ENCODE peak calls at places on chromosomes 7 and 10, in five cellular contexts. E is Panc1, G is A549, R is GM23338, M is HL-60. F is an unnamed sample.

GRCh38 chr7:96952974-96953391 is 52.4 kb upstream of the DLX6 start:
- DNase-seq in E (no peak), G (no peak), R (peak), M (no peak), F (no peak)

GRCh38 chr7:101278461-101279292 is 33.8 kb upstream of the FIS1 start:
- DNase-seq in E (no peak), G (no peak), R (no peak), M (no peak), F (no peak)

GRCh38 chr7:14936530-14936929 is 34.0 kb upstream of the DGKB start:
- DNase-seq in E (no peak), G (no peak), R (peak), M (no peak), F (no peak)

GRCh38 chr10:215444-215843 is 80.2 kb downstream of the ZMYND11 start:
- DNase-seq in E (no peak), G (no peak), R (no peak), M (no peak), F (no peak)

GRCh38 chr7:101736077-101736476 is 81.3 kb upstream of the CUX1 start:
- DNase-seq in E (no peak), G (no peak), R (no peak), M (no peak), F (peak)

GRCh38 chr7:13352677-13353076 is 636.8 kb downstream of the ETV1 start:
- DNase-seq in E (no peak), G (no peak), R (peak), M (no peak), F (no peak)

GRCh38 chr7:2870471-2870941 is 26.4 kb upstream of the GNA12 start:
- DNase-seq in E (no peak), G (no peak), R (peak), M (peak), F (peak)

GRCh38 chr7:23426876-23427275 is 43.4 kb downstream of the IGF2BP3 start:
- DNase-seq in E (no peak), G (no peak), R (no peak), M (no peak), F (no peak)

GRCh38 chr10:13184726-13185514 is 23.6 kb downstream of the MCM10 start:
- DNase-seq in E (no peak), G (no peak), R (no peak), M (no peak), F (no peak)

GRCh38 chr10:12214763-12215218 is 18.8 kb downstream of the CDC123 start:
- DNase-seq in E (no peak), G (peak), R (peak), M (no peak), F (peak)

GRCh38 chr7:156954941-156955340 is 5.4 kb downstream of the NOM1 start:
- DNase-seq in E (no peak), G (no peak), R (no peak), M (no peak), F (no peak)

GRCh38 chr10:80276335-80276734 is 13.1 kb downstream of the MAT1A start:
- DNase-seq in E (no peak), G (no peak), R (no peak), M (no peak), F (no peak)

GRCh38 chr10:63770523-63770922 is 249.3 kb downstream of the REEP3 start:
- DNase-seq in E (no peak), G (no peak), R (peak), M (no peak), F (no peak)

GRCh38 chr10:79342811-79343541 is 4.3 kb upstream of the PPIF start:
- DNase-seq in E (no peak), G (no peak), R (no peak), M (no peak), F (no peak)

GRCh38 chr7:32167256-32167655 is 97.0 kb upstream of the PDE1C start:
- DNase-seq in E (no peak), G (no peak), R (no peak), M (no peak), F (no peak)

GRCh38 chr10:11473128-11473760 is 138.2 kb downstream of the USP6NL start:
- DNase-seq in E (no peak), G (no peak), R (peak), M (no peak), F (no peak)

GRCh38 chr10:64113796-64114195 is 592.6 kb downstream of the REEP3 start:
- DNase-seq in E (no peak), G (no peak), R (peak), M (no peak), F (no peak)

GRCh38 chr7:134788191-134788590 is 8.8 kb downstream of the CALD1 start:
- DNase-seq in E (no peak), G (no peak), R (no peak), M (no peak), F (no peak)

GRCh38 chr7:132183822-132184380 is 392.4 kb downstream of the PLXNA4 start:
- DNase-seq in E (no peak), G (no peak), R (peak), M (no peak), F (no peak)

GRCh38 chr10:29648983-29649268 is 14.2 kb upstream of the SVIL start:
- DNase-seq in E (no peak), G (no peak), R (no peak), M (no peak), F (no peak)

GRCh38 chr7:44678468-44679179 is 70.0 kb upstream of the ZMIZ2 start:
- DNase-seq in E (no peak), G (no peak), R (no peak), M (peak), F (no peak)

GRCh38 chr7:128084896-128085608 is 53.8 kb upstream of the LRRC4 start:
- DNase-seq in E (no peak), G (no peak), R (no peak), M (no peak), F (peak)

GRCh38 chr10:99676435-99676834 is 17.1 kb downstream of the ENTPD7 start:
- DNase-seq in E (no peak), G (no peak), R (no peak), M (no peak), F (no peak)

GRCh38 chr10:12279281-12279680 is 70.1 kb upstream of the CAMK1D start:
- DNase-seq in E (no peak), G (no peak), R (no peak), M (no peak), F (no peak)

GRCh38 chr7:15334524-15335269 is 227.1 kb downstream of the AGMO start:
- DNase-seq in E (no peak), G (no peak), R (no peak), M (no peak), F (no peak)

GRCh38 chr7:89728550-89728949 is 425.7 kb upstream of the STEAP1 start:
- DNase-seq in E (no peak), G (no peak), R (no peak), M (no peak), F (no peak)

GRCh38 chr10:70830185-70830584 is 14.4 kb downstream of the SGPL1 start:
- DNase-seq in E (no peak), G (no peak), R (no peak), M (no peak), F (no peak)

GRCh38 chr10:1807924-1808323 is 70.6 kb upstream of the ADARB2 start:
- DNase-seq in E (no peak), G (no peak), R (no peak), M (no peak), F (no peak)

GRCh38 chr10:33643042-33643441 is 308.6 kb upstream of the NRP1 start:
- DNase-seq in E (no peak), G (no peak), R (no peak), M (no peak), F (no peak)

GRCh38 chr10:116139886-116140285 is 133.1 kb downstream of the GFRA1 start:
- DNase-seq in E (no peak), G (no peak), R (no peak), M (no peak), F (no peak)

GRCh38 chr10:94098916-94099315 is 105.2 kb downstream of the PLCE1 start:
- DNase-seq in E (no peak), G (no peak), R (no peak), M (no peak), F (no peak)

GRCh38 chr7:94297397-94297838 is 97.3 kb upstream of the COL1A2 start:
- DNase-seq in E (no peak), G (no peak), R (no peak), M (no peak), F (no peak)

GRCh38 chr7:2903686-2904162 is 59.6 kb upstream of the GNA12 start:
- DNase-seq in E (no peak), G (no peak), R (no peak), M (no peak), F (no peak)

GRCh38 chr7:119900996-119901395 is 372.0 kb upstream of the KCND2 start:
- DNase-seq in E (no peak), G (no peak), R (peak), M (no peak), F (no peak)

GRCh38 chr7:36003343-36003742 is 149.7 kb upstream of the EEPD1 start:
- DNase-seq in E (no peak), G (no peak), R (no peak), M (no peak), F (no peak)

GRCh38 chr7:36005286-36005685 is 147.8 kb upstream of the EEPD1 start:
- DNase-seq in E (no peak), G (no peak), R (no peak), M (no peak), F (no peak)

GRCh38 chr7:36005876-36006275 is 147.2 kb upstream of the EEPD1 start:
- DNase-seq in E (no peak), G (no peak), R (no peak), M (no peak), F (no peak)

GRCh38 chr7:36002900-36003299 is 150.2 kb upstream of the EEPD1 start:
- DNase-seq in E (no peak), G (no peak), R (no peak), M (no peak), F (no peak)

DNA sequence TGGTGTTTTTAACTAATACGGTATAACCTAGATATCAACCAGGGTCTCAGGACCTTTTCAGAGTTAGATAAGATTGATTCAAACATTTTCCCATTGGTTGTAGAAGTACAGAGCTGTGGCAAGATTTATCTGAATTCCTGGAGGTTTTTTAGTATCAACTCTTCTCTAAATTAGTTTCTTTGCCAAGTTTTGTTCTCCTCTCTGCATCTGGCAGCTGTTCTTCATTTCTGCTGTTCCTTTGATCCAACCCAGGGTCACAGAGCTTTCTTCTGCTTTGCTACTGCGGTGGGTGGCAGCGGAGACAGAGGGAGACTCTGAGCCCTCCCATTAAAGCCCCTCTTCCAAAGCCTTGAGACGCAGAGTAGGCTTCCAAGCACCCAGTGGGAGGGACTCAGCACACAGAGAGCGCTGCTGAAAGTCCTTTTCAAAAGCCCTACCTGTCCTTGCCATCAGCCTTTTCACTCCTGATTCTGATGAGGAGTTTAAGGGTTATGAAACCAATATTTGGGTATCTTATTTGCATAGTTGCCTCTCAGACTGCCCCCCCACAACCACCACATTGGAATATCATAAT is 146.3 kb upstream of the EEPD1 start:
- DNase-seq in E (no peak), G (no peak), R (no peak), M (no peak), F (no peak)
- TF ChIP-seq REST in E (no peak), G (no peak), R (no peak), M (no peak), F (no peak)

GRCh38 chr10:71999360-72000072 is 35.3 kb downstream of the CHST3 start:
- DNase-seq in E (no peak), G (no peak), R (peak), M (no peak), F (peak)
- TF ChIP-seq REST in E (no peak), G (no peak), R (no peak), M (no peak), F (no peak)

GRCh38 chr10:127048630-127049029 is 143.4 kb downstream of the DOCK1 start:
- DNase-seq in E (no peak), G (no peak), R (no peak), M (no peak), F (no peak)

GRCh38 chr10:127044191-127044590 is 139.0 kb downstream of the DOCK1 start:
- DNase-seq in E (no peak), G (no peak), R (no peak), M (no peak), F (no peak)

GRCh38 chr10:127047878-127048238 is 142.6 kb downstream of the DOCK1 start:
- DNase-seq in E (no peak), G (no peak), R (no peak), M (no peak), F (no peak)

GRCh38 chr10:127043312-127043711 is 138.1 kb downstream of the DOCK1 start:
- DNase-seq in E (no peak), G (no peak), R (no peak), M (no peak), F (no peak)

DNA sequence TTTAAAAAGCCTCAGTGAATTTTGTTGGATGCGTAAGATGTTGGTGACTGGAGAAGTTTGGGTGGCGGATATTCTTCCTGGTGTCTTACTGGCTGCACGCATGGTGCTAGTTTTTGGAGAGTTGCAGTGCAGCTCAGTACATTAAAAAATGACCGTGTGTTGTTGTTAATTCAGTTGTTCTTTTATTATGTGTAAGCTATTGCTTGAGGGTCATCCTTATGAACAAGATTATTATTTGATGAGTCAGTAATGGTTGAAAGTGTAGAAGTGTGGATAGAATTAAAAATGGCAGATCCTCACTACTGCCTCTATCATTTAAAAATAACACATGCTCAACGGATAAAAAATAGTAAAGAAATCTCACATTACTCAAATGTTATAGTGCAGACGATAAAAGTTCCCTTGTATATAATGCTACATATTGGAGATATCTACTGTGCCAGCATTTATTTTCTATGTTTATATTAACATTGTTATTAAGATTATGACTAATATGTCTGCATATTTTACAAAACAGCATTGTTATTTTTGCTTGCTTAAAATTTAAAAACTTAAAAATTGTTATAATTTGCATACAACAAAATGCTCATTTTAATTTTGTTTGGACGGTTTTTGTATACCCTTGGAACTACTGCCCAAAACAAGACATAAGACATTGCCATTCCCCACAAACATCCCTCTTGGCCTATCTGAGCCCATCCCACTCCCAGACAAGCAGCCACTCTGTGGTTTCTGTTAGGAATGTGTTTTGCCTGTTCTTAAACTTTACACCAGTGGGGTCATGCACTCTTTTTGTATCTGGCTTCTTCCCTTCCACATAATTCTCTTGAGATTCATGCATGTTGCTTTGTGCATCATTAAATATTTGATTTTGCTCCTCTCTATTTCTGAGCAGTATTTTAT is 142.0 kb downstream of the DOCK1 start:
- DNase-seq in E (no peak), G (no peak), R (no peak), M (no peak), F (no peak)
- TF ChIP-seq REST in E (no peak), G (no peak), R (no peak), M (no peak), F (no peak)

DNA sequence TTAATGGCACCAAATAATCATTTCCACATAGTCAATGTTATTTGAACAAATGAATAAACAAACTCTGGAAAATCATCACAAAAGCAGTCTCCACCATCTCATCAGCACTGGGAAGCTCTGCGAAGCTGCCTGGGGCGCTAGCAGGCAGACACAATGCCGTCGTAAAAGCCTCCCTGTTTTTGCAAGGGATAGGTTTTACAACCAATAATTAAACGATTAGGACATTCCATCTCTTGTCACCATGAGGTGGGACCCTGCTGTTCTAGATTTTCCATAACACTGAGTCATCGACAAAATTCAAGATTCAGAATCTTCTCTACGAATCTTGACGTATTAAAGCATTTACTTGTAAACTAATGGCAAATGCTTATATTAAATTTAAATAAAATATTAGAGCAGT is 172.8 kb upstream of the AKR1E2 start:
- DNase-seq in E (no peak), G (no peak), R (peak), M (no peak), F (no peak)
- TF ChIP-seq REST in E (no peak), G (no peak), R (no peak), M (no peak), F (no peak)

DNA sequence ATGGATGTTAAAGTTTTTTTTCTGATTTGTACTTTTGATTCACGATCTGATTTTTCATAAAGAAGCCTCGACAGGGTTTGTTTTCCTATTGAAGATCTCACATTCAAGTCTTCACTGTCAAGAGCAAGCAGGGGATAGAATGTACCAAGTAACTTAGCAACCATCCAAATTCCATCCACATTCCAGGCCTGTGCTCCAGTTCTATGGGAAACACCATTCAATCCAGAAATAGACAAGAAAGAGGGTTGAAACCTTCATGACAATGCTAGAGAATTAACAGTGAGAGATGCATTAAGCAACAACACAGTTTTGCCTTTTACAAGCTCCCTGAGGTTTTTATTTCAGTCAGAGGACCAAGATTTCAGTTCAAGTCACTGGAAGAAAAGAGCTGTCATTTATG is 300.2 kb downstream of the NEBL start:
- DNase-seq in E (no peak), G (no peak), R (peak), M (no peak), F (no peak)
- TF ChIP-seq REST in E (no peak), G (no peak), R (no peak), M (no peak), F (no peak)

DNA sequence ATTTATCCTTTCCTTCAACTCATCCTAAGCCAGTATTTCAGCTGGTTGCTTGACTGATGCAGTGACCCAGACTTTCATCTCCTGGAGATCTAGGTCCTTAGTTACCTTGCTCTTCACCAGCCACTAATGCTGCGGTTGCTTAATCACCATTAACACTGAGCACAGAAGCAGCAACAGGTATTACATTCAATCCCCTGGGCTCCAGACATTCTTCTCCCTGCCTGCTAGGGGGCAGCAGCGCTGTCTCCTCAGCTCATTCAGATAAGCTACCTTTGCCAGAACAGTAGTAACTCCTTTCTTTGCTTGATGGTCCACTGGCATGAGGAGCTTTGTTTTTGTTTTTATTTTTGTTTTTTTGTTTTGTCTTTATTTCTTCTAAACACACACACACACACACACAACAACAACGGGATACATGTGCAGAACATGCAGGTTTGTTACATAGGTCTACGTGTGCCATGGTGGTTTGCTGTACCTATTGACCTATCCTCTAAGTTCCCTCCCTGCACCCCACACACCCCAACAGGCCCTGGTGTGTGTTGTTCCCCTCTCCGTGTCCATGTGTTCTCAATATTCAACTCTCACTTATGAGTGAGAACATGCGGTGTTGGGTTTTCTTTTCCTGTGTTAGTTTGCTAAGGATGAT is 1043.2 kb upstream of the C7orf33 start:
- DNase-seq in E (no peak), G (no peak), R (peak), M (peak), F (peak)
- TF ChIP-seq REST in E (no peak), G (no peak), R (no peak), M (no peak), F (no peak)

GRCh38 chr10:132962623-132963429 is 20.5 kb upstream of the CFAP46 start:
- DNase-seq in E (no peak), G (no peak), R (no peak), M (no peak), F (no peak)

GRCh38 chr10:132963430-132963960 is 21.1 kb upstream of the CFAP46 start:
- DNase-seq in E (no peak), G (no peak), R (no peak), M (no peak), F (no peak)

GRCh38 chr10:132960651-132961419 is 18.5 kb upstream of the CFAP46 start:
- DNase-seq in E (no peak), G (no peak), R (no peak), M (no peak), F (peak)

GRCh38 chr10:132961420-132961803 is 19.0 kb upstream of the CFAP46 start:
- DNase-seq in E (no peak), G (no peak), R (no peak), M (no peak), F (peak)

GRCh38 chr10:132961864-132962622 is 19.7 kb upstream of the CFAP46 start:
- DNase-seq in E (no peak), G (peak), R (peak), M (no peak), F (peak)
- TF ChIP-seq REST in E (no peak), G (no peak), R (no peak), M (no peak), F (no peak)

F was measured in SK-N-SH.